ENCODE peak calls at places on chromosomes 4 and X, in five cellular contexts. M, F, Z, E and H are unnamed samples.
A peak's percentile ranks its signal among the peaks of the same experiment; 100 is the strongest.

GRCh38 chr4:136917312-136918110 is 614.8 kb downstream of the PCDH18 start:
- DNase-seq in M (no peak), F (no peak), Z (no peak), E (no peak), H (no peak)

GRCh38 chrX:32408389-32408788 is 803.0 kb downstream of the DMD start:
- DNase-seq in M (peak; percentile 11), F (no peak), Z (no peak), E (peak; percentile 46), H (peak; percentile 0)

GRCh38 chrX:53287493-53288138 is 6.2 kb upstream of the IQSEC2 start:
- DNase-seq in M (peak; percentile 44), F (peak; percentile 36), Z (no peak), E (peak; percentile 3), H (peak; percentile 80)

GRCh38 chrX:16743604-16744325 is 24.4 kb downstream of the SYAP1 start:
- DNase-seq in M (no peak), F (no peak), Z (no peak), E (no peak), H (peak; percentile 92)

GRCh38 chrX:1385251-1385794 is 6.6 kb downstream of the SLC25A6 start:
- DNase-seq in M (no peak), F (no peak), Z (no peak), E (no peak), H (no peak)

GRCh38 chrX:13688384-13688771 is 550 bp upstream of the RAB9A start:
- DNase-seq in M (no peak), F (no peak), Z (no peak), E (peak; percentile 32), H (no peak)

GRCh38 chrX:13009844-13010243 is 34.6 kb downstream of the FAM9C start:
- DNase-seq in M (no peak), F (no peak), Z (no peak), E (no peak), H (no peak)

GRCh38 chrX:87732133-87732532 is 214.5 kb downstream of the KLHL4 start:
- DNase-seq in M (no peak), F (no peak), Z (no peak), E (no peak), H (no peak)

GRCh38 chr4:114599231-114600065 is 841 bp downstream of the UGT8 start:
- DNase-seq in M (no peak), F (no peak), Z (peak; percentile 35), E (peak; percentile 59), H (peak; percentile 39)

GRCh38 chrX:82029571-82030218 is 827.8 kb downstream of the SH3BGRL start:
- DNase-seq in M (no peak), F (no peak), Z (no peak), E (no peak), H (no peak)

GRCh38 chr4:1208266-1208961 is 36.0 kb upstream of the SPON2 start:
- DNase-seq in M (peak; percentile 33), F (no peak), Z (no peak), E (no peak), H (no peak)

GRCh38 chr4:7154351-7154981 is 37.9 kb upstream of the SORCS2 start:
- DNase-seq in M (no peak), F (peak; percentile 8), Z (no peak), E (no peak), H (no peak)

GRCh38 chr4:70630162-70630561 is 1.6 kb downstream of the ENAM start:
- DNase-seq in M (no peak), F (no peak), Z (no peak), E (no peak), H (no peak)

GRCh38 chr4:150033937-150034336 is 44.3 kb upstream of the DCLK2 start:
- DNase-seq in M (no peak), F (no peak), Z (no peak), E (no peak), H (peak; percentile 46)

GRCh38 chrX:97743014-97743413 is 859.3 kb downstream of the RPA4 start:
- DNase-seq in M (no peak), F (no peak), Z (no peak), E (peak; percentile 18), H (no peak)

GRCh38 chrX:26262121-26262523 is 46.2 kb downstream of the MAGEB5 start:
- DNase-seq in M (no peak), F (no peak), Z (no peak), E (no peak), H (peak; percentile 1)

GRCh38 chr4:164357957-164358356 is 396.0 kb upstream of the SMIM31 start:
- DNase-seq in M (no peak), F (no peak), Z (no peak), E (no peak), H (peak; percentile 59)

GRCh38 chrX:17547658-17548057 is 172.7 kb downstream of the NHS start:
- DNase-seq in M (no peak), F (no peak), Z (no peak), E (no peak), H (peak; percentile 90)

GRCh38 chr4:130703211-130703920 is 1607.4 kb downstream of the C4orf33 start:
- DNase-seq in M (no peak), F (no peak), Z (no peak), E (no peak), H (peak; percentile 20)

GRCh38 chrX:131746491-131746968 is 202.7 kb downstream of the OR13H1 start:
- DNase-seq in M (peak; percentile 88), F (peak; percentile 77), Z (no peak), E (peak; percentile 88), H (peak; percentile 87)

GRCh38 chr4:53748328-53748772 is 157.1 kb upstream of the LNX1 start:
- DNase-seq in M (no peak), F (no peak), Z (peak; percentile 46), E (peak; percentile 96), H (no peak)

GRCh38 chr4:86043755-86044592 is 315.9 kb downstream of the MAPK10 start:
- DNase-seq in M (peak; percentile 1), F (no peak), Z (no peak), E (peak; percentile 85), H (peak; percentile 79)

GRCh38 chrX:123084797-123085196 is 99.3 kb upstream of the GRIA3 start:
- DNase-seq in M (no peak), F (no peak), Z (no peak), E (no peak), H (peak; percentile 55)

GRCh38 chrX:153519569-153520285 is 2.3 kb downstream of the ATP2B3 start:
- DNase-seq in M (no peak), F (no peak), Z (no peak), E (no peak), H (peak; percentile 46)

GRCh38 chr4:48546336-48546735 is 56.3 kb downstream of the ZAR1 start:
- DNase-seq in M (peak; percentile 21), F (no peak), Z (no peak), E (peak; percentile 61), H (peak; percentile 58)

GRCh38 chr4:124278477-124278876 is 434.1 kb downstream of the ANKRD50 start:
- DNase-seq in M (no peak), F (no peak), Z (no peak), E (no peak), H (peak; percentile 70)

GRCh38 chr4:40395908-40396806 is 61.0 kb downstream of the CHRNA9 start:
- DNase-seq in M (no peak), F (no peak), Z (no peak), E (no peak), H (no peak)

GRCh38 chrX:10415704-10416001 is 204.7 kb downstream of the MID1 start:
- DNase-seq in M (no peak), F (no peak), Z (no peak), E (no peak), H (peak; percentile 41)

GRCh38 chr4:174211611-174212044 is 71.8 kb downstream of the FBXO8 start:
- DNase-seq in M (no peak), F (no peak), Z (no peak), E (no peak), H (peak; percentile 11)

GRCh38 chr4:16233569-16234177 is 7.4 kb upstream of the TAPT1 start:
- DNase-seq in M (no peak), F (no peak), Z (no peak), E (peak; percentile 89), H (no peak)

GRCh38 chrX:154136627-154137161 is 7.3 kb upstream of the OPN1LW start:
- DNase-seq in M (peak; percentile 61), F (peak; percentile 72), Z (peak; percentile 71), E (peak; percentile 69), H (peak; percentile 77)

GRCh38 chr4:129239088-129239487 is 143.1 kb downstream of the C4orf33 start:
- DNase-seq in M (no peak), F (no peak), Z (no peak), E (no peak), H (peak; percentile 7)

GRCh38 chr4:180059216-180059881 is 2183.9 kb upstream of the TENM3 start:
- DNase-seq in M (no peak), F (no peak), Z (no peak), E (no peak), H (no peak)

GRCh38 chr4:107253579-107254068 is 217.5 kb upstream of the DKK2 start:
- DNase-seq in M (no peak), F (no peak), Z (no peak), E (no peak), H (no peak)

GRCh38 chr4:174041555-174042110 is 241.8 kb downstream of the FBXO8 start:
- DNase-seq in M (no peak), F (no peak), Z (no peak), E (no peak), H (no peak)

GRCh38 chr4:74659576-74660411 is 134.5 kb downstream of the BTC start:
- DNase-seq in M (no peak), F (no peak), Z (no peak), E (no peak), H (peak; percentile 97)

GRCh38 chr4:3871181-3871852 is 105.1 kb downstream of the ADRA2C start:
- DNase-seq in M (no peak), F (no peak), Z (no peak), E (no peak), H (peak; percentile 28)

GRCh38 chr4:151238477-151238876 is 38.5 kb upstream of the PRSS48 start:
- DNase-seq in M (no peak), F (no peak), Z (no peak), E (peak; percentile 6), H (peak; percentile 16)

GRCh38 chr4:109418588-109418987 is 15.0 kb upstream of the SEC24B start:
- DNase-seq in M (no peak), F (no peak), Z (no peak), E (no peak), H (no peak)